ENCODE peak calls at places on chromosome 5, in four cellular contexts. E, X, F and N are unnamed samples.

GRCh38 chr5:161614342-161614741 is 67.8 kb upstream of the GABRB2 start:
- DNase-seq in E (no peak), F (no peak), X (no peak), N (no peak)

GRCh38 chr5:122515709-122516431 is 203.8 kb downstream of the SNCAIP start:
- DNase-seq in E (no peak), F (peak), X (peak), N (peak)

GRCh38 chr5:73921746-73922145 is 295.8 kb downstream of the ARHGEF28 start:
- DNase-seq in E (no peak), F (no peak), X (no peak), N (no peak)

GRCh38 chr5:146632620-146633019 is 116.6 kb upstream of the GPR151 start:
- DNase-seq in F (no peak), E (no peak), X (no peak), N (no peak)

GRCh38 chr5:58453326-58453725 is 6.6 kb downstream of the PLK2 start:
- DNase-seq in E (no peak), F (no peak), X (no peak), N (no peak)

GRCh38 chr5:67409342-67409741 is 212.7 kb upstream of the CD180 start:
- DNase-seq in F (no peak), X (no peak), E (no peak), N (no peak)

GRCh38 chr5:148267972-148268371 is 622 bp upstream of the SPINK13 start:
- DNase-seq in E (no peak), X (no peak), F (no peak), N (no peak)

GRCh38 chr5:96004754-96005153 is 43.1 kb upstream of the ELL2 start:
- DNase-seq in E (no peak), X (no peak), F (no peak), N (no peak)

GRCh38 chr5:147168578-147169327 is 66.1 kb upstream of the STK32A start:
- DNase-seq in F (no peak), E (no peak), X (no peak), N (no peak)

GRCh38 chr5:219492-219891 is 1.4 kb downstream of the SDHA start:
- DNase-seq in E (no peak), F (peak), X (no peak), N (no peak)

GRCh38 chr5:97458851-97459250 is 275.8 kb upstream of the RIOK2 start:
- DNase-seq in F (no peak), E (no peak), X (no peak), N (no peak)

GRCh38 chr5:152811985-152812384 is 406.9 kb upstream of the NMUR2 start:
- DNase-seq in F (no peak), E (no peak), X (no peak), N (no peak)

GRCh38 chr5:18220631-18221030 is 586.4 kb downstream of the TAF11L14 start:
- DNase-seq in F (no peak), E (no peak), X (no peak), N (no peak)

GRCh38 chr5:168291281-168291960 is at the start of gene WWC1:
- DNase-seq in X (peak), F (no peak), E (no peak), N (peak)

GRCh38 chr5:159316519-159317383 is 13.5 kb downstream of the IL12B start:
- DNase-seq in X (peak), F (peak), E (no peak), N (no peak)

GRCh38 chr5:175734016-175734415 is 76.1 kb downstream of the HRH2 start:
- DNase-seq in E (no peak), F (no peak), X (no peak), N (no peak)

GRCh38 chr5:73943375-73943774 is 317.4 kb downstream of the ARHGEF28 start:
- DNase-seq in E (no peak), F (no peak), X (no peak), N (no peak)

GRCh38 chr5:168273056-168273980 is 18.1 kb upstream of the WWC1 start:
- DNase-seq in F (no peak), X (no peak), E (no peak), N (no peak)

GRCh38 chr5:59390074-59390659 is 503.4 kb downstream of the PDE4D start:
- DNase-seq in F (peak), X (no peak), E (no peak), N (no peak)

GRCh38 chr5:8749556-8749955 is 796.3 kb downstream of the SEMA5A start:
- DNase-seq in X (no peak), E (no peak), F (no peak), N (no peak)

GRCh38 chr5:65481635-65482271 is at the start of gene ADAMTS6:
- DNase-seq in X (peak), E (peak), F (peak), N (no peak)

GRCh38 chr5:178320281-178320855 is 87.8 kb upstream of the PHYKPL start:
- DNase-seq in E (no peak), X (no peak), F (no peak), N (no peak)

GRCh38 chr5:56190500-56190899 is 42.6 kb downstream of the ANKRD55 start:
- DNase-seq in X (no peak), F (no peak), E (no peak), N (no peak)

GRCh38 chr5:79595086-79595485 is 17.2 kb upstream of the TENT2 start:
- DNase-seq in F (no peak), X (no peak), E (no peak), N (no peak)

GRCh38 chr5:127409236-127409921 is 108.1 kb upstream of the PRRC1 start:
- DNase-seq in F (no peak), X (no peak), E (no peak), N (no peak)

GRCh38 chr5:170752257-170753215 is 31.0 kb upstream of the GABRP start:
- DNase-seq in X (no peak), F (no peak), E (no peak), N (no peak)

GRCh38 chr5:76974768-76975167 is 21.9 kb downstream of the CRHBP start:
- DNase-seq in F (no peak), X (no peak), E (no peak), N (no peak)

GRCh38 chr5:142724821-142725220 is 38.9 kb upstream of the FGF1 start:
- DNase-seq in F (no peak), E (no peak), X (no peak), N (no peak)

GRCh38 chr5:159045165-159045811 is 54.4 kb downstream of the EBF1 start:
- DNase-seq in X (no peak), F (no peak), E (no peak), N (no peak)

GRCh38 chr5:147693238-147693637 is 89.3 kb downstream of the JAKMIP2 start:
- DNase-seq in F (no peak), E (no peak), X (no peak), N (no peak)

GRCh38 chr5:122141751-122142150 is 12.4 kb downstream of the ZNF474 start:
- DNase-seq in X (no peak), E (no peak), F (no peak), N (no peak)

GRCh38 chr5:32027717-32028321 is 146.3 kb downstream of the GOLPH3 start:
- DNase-seq in X (peak), F (no peak), E (peak), N (no peak)

GRCh38 chr5:179912386-179912785 is 4.7 kb upstream of the TBC1D9B start:
- DNase-seq in F (no peak), X (no peak), E (no peak), N (no peak)

GRCh38 chr5:88691945-88692868 is 190.8 kb downstream of the MEF2C start:
- DNase-seq in E (no peak), X (no peak), F (no peak), N (peak)

GRCh38 chr5:136064510-136064909 is 35.7 kb downstream of the TGFBI start:
- DNase-seq in X (no peak), F (peak), E (no peak), N (no peak)

GRCh38 chr5:10479226-10479721 is 37.6 kb downstream of the ROPN1L start:
- DNase-seq in E (no peak), F (no peak), X (peak), N (no peak)

GRCh38 chr5:140664353-140665119 is at the start of gene WDR55:
- DNase-seq in E (peak), X (peak), F (peak), N (peak)
- TF ChIP-seq EP300 in E (peak), X (no peak), F (peak), N (no peak)

DNA sequence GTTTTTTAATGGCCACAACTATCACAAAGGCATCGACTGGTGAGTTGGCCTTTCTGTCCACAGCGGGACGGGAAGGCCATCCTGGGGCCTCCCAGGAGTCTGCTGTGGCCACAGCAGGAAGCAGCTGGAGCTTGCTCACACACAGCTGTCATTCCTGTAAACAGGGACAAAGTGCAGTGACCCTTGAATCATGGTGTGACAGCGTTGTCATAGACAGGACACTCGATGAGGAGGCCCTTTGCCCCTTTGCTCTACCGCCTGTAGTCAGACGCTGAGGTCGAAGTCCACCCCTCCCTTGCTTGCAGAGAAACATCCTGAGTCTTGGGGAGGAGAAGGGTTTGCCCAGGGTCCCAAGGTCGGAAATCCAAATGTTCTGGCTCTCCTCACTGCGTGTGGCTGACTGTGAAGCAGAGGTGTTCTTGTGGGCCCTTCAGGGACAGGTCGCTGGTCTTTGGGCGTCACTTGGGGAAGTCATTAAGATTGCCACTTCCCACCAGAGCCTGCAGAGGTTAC is 35.1 kb downstream of the NDST1 start:
- DNase-seq in F (no peak), E (no peak), X (no peak), N (no peak)
- TF ChIP-seq EP300 in F (no peak), E (no peak), X (no peak), N (no peak)

GRCh38 chr5:131693894-131694293 is 58.9 kb upstream of the RAPGEF6 start:
- DNase-seq in E (no peak), X (no peak), F (no peak), N (no peak)

GRCh38 chr5:131694926-131695325 is 59.9 kb upstream of the RAPGEF6 start:
- DNase-seq in E (no peak), X (no peak), F (no peak), N (no peak)
- TF ChIP-seq EP300 in E (no peak), X (no peak), F (no peak), N (no peak)

DNA sequence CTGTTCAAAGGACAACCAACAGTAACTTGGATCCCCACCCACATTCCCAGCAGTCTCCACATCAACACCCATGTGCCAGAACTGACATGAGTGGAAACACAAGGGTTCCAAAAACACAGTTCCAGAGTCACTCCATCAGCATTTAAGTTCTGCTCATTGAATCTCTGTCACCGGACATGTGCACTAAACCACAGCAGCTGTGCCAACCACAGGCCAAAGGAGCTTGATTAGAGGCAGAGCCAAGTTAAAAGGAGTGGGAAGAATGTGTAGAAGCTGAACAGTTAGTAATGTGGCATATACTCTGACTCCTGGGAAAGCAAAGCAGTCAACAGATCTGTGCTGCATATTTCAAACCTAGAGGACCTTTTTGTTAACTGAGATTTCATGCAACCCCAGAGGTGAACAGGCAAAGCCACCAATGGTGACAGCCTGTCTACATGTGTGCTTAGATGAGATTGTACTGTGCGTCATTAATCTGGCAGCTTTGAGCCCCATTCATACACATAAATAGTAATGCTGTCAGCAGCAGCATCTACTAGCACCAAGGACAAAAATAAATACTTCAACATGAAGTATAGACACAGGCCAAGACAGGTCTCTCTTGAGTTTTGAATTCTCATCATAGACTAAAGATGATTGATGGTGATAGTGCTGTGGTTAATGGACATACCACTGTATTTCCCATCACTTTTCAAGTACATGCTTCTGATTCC is 16.4 kb upstream of the FST start:
- DNase-seq in X (no peak), F (no peak), E (no peak), N (no peak)
- TF ChIP-seq EP300 in X (no peak), F (no peak), E (no peak), N (no peak)

GRCh38 chr5:151155149-151155776 is 2.3 kb downstream of the ANXA6 start:
- DNase-seq in X (no peak), F (no peak), E (no peak), N (no peak)

GRCh38 chr5:151153300-151153699 is 4.3 kb downstream of the ANXA6 start:
- DNase-seq in E (no peak), X (no peak), F (no peak), N (no peak)

GRCh38 chr5:151151793-151152192 is 5.8 kb downstream of the ANXA6 start:
- DNase-seq in E (no peak), F (no peak), X (no peak), N (no peak)

GRCh38 chr5:151155777-151156731 is 1.5 kb downstream of the ANXA6 start:
- DNase-seq in F (peak), E (no peak), X (no peak), N (no peak)

GRCh38 chr5:151153766-151154272 is 3.8 kb downstream of the ANXA6 start:
- DNase-seq in X (no peak), E (no peak), F (no peak), N (no peak)
- TF ChIP-seq EP300 in X (no peak), E (no peak), F (no peak), N (no peak)